ENCODE peak calls at places on chromosome 19, in ten cellular contexts. J is GF-D8; L is AG04450; W is Daoy; T is germinal center; Q is mesenteric fat pad; O is AG08396; D is stimulated activated CD4-positive, alpha-beta T cell treated with anti-CD3 and anti-CD28 coated beads, Interleukin-15, amount 100 ng/mL, for 1 hour; M is CD4-positive, CD25-positive, alpha-beta regulatory T cell; B is activated CD4-positive, alpha-beta T cell treated with anti-CD3 and anti-CD28 coated beads for 36 hours. E is an unnamed sample.

GRCh38 chr19:34725400-34725799 is 8.6 kb upstream of the ZNF181 start:
- DNase-seq in L (no peak), Q (no peak), T (no peak), O (no peak), W (no peak), D (no peak), M (no peak), J (no peak), B (no peak), E (no peak)

GRCh38 chr19:11168568-11168967 is 13.0 kb upstream of the SPC24 start:
- DNase-seq in J (no peak), M (no peak), D (no peak), Q (no peak), B (no peak), T (no peak), W (peak), L (peak), O (peak), E (no peak)

GRCh38 chr19:20863176-20863575 is 59.9 kb upstream of the ZNF85 start:
- DNase-seq in D (no peak), M (no peak), J (no peak), W (no peak), B (no peak), T (no peak), O (no peak), L (no peak), Q (no peak), E (no peak)

GRCh38 chr19:43594710-43595604 is 977 bp downstream of the IRGQ start:
- DNase-seq in L (no peak), M (peak), O (peak), D (peak), Q (no peak), B (peak), J (peak), W (peak), T (peak), E (no peak)

GRCh38 chr19:19746286-19747213 is 13.6 kb upstream of the ZNF14 start:
- DNase-seq in J (no peak), B (no peak), L (no peak), W (no peak), O (no peak), T (no peak), D (no peak), M (no peak), Q (no peak), E (no peak)

GRCh38 chr19:35139618-35139943 is 957 bp downstream of the FXYD1 start:
- DNase-seq in Q (no peak), M (no peak), L (no peak), B (no peak), J (no peak), T (no peak), W (no peak), D (no peak), O (no peak), E (no peak)

GRCh38 chr19:56508282-56508778 is 675 bp downstream of the ZNF471 start:
- DNase-seq in J (no peak), T (no peak), D (no peak), L (no peak), B (no peak), W (no peak), M (no peak), O (no peak), Q (no peak), E (no peak)

GRCh38 chr19:12937243-12938053 is 961 bp upstream of the CALR start:
- DNase-seq in O (peak), D (no peak), W (peak), M (no peak), T (no peak), L (no peak), Q (no peak), J (peak), B (peak), E (peak)

GRCh38 chr19:38047641-38048040 is 140.6 kb downstream of the SIPA1L3 start:
- DNase-seq in L (no peak), B (no peak), D (no peak), J (no peak), M (no peak), Q (no peak), W (no peak), T (no peak), O (no peak), E (no peak)

E was measured in tibial nerve.